ENCODE peak calls at places on chromosomes 13 and 19, in eight cellular contexts. L is lower lobe of right lung, T is pancreas, Q is left ventricle myocardium inferior, P is right atrium auricular region, M is kidney epithelial cell, X is glutamatergic neuron, N is neural progenitor cell. Z is an unnamed sample.

GRCh38 chr13:112444416-112445399 is 68.6 kb downstream of the SPACA7 start:
- DNase-seq in X (no peak), T (peak; percentile 58), P (peak; percentile 26), Q (no peak), L (no peak), N (no peak), M (no peak), Z (no peak)

GRCh38 chr13:38135590-38135989 is 214.1 kb upstream of the UFM1 start:
- DNase-seq in X (no peak), M (no peak), P (no peak), Q (no peak), T (no peak), L (no peak), N (peak; percentile 4), Z (no peak)

GRCh38 chr19:45507864-45508680 is 793 bp downstream of the VASP start:
- DNase-seq in T (peak; percentile 80), P (no peak), Q (no peak), X (peak; percentile 75), N (peak; percentile 57), M (no peak), L (no peak), Z (peak; percentile 85)

GRCh38 chr19:41595258-41595889 is 19.4 kb downstream of the CEACAM21 start:
- DNase-seq in T (no peak), M (peak; percentile 19), Q (peak; percentile 23), L (no peak), P (peak; percentile 61), N (peak; percentile 35), X (peak; percentile 69), Z (no peak)

GRCh38 chr13:46728777-46729176 is 68.2 kb downstream of the ESD start:
- DNase-seq in P (no peak), Q (no peak), X (no peak), M (no peak), N (peak; percentile 29), T (no peak), L (no peak), Z (no peak)

GRCh38 chr13:79226250-79226649 is 179.8 kb downstream of the RBM26 start:
- DNase-seq in M (no peak), X (no peak), N (no peak), T (no peak), P (no peak), L (no peak), Q (no peak), Z (no peak)

GRCh38 chr19:4555657-4556561 is 3.6 kb downstream of the SEMA6B start:
- DNase-seq in P (no peak), M (no peak), T (peak; percentile 63), N (no peak), X (no peak), L (no peak), Q (no peak), Z (no peak)

GRCh38 chr13:26518433-26519084 is 38.9 kb upstream of the WASF3 start:
- DNase-seq in N (peak; percentile 74), X (no peak), L (no peak), Q (no peak), M (no peak), T (no peak), P (peak; percentile 11), Z (no peak)

GRCh38 chr19:11130824-11131455 is 24.6 kb downstream of the SPC24 start:
- DNase-seq in L (peak; percentile 84), M (no peak), Q (peak; percentile 85), N (peak; percentile 75), T (peak; percentile 90), P (peak; percentile 86), X (peak; percentile 88), Z (no peak)

GRCh38 chr19:3547301-3547731 is 8.3 kb downstream of the TEKTIP1 start:
- DNase-seq in P (no peak), N (peak; percentile 27), Q (no peak), L (peak; percentile 48), X (peak; percentile 59), M (no peak), T (no peak), Z (no peak)

GRCh38 chr13:57624565-57625435 is 6.7 kb upstream of the PCDH17 start:
- DNase-seq in X (peak; percentile 43), Q (no peak), M (peak; percentile 32), L (no peak), P (no peak), N (peak; percentile 86), T (no peak), Z (no peak)

GRCh38 chr19:19191920-19192882 is at the start of the genes BORCS8 and RFXANK:
- DNase-seq in Q (peak; percentile 99), L (peak; percentile 99), M (peak; percentile 92), P (peak; percentile 99), T (peak; percentile 99), N (peak; percentile 100), X (peak; percentile 99), Z (peak; percentile 98)

GRCh38 chr13:36163809-36164308 is 32.7 kb upstream of the DCLK1 start:
- DNase-seq in T (peak; percentile 76), X (peak; percentile 59), M (peak; percentile 45), P (peak; percentile 73), Q (peak; percentile 66), L (peak; percentile 86), N (no peak), Z (peak; percentile 85)

GRCh38 chr19:17052439-17052838 is 22.8 kb downstream of the HAUS8 start:
- DNase-seq in N (peak; percentile 76), P (no peak), L (no peak), Q (no peak), T (no peak), X (peak; percentile 69), M (no peak), Z (no peak)

GRCh38 chr13:23558675-23559536 is 11.3 kb upstream of the TNFRSF19 start:
- DNase-seq in M (no peak), T (no peak), P (peak; percentile 85), N (no peak), L (peak; percentile 71), X (no peak), Q (peak; percentile 57), Z (no peak)

GRCh38 chr13:99827011-99827410 is 144.6 kb downstream of the ZIC5 start:
- DNase-seq in L (no peak), M (no peak), N (no peak), P (no peak), X (no peak), T (no peak), Q (no peak), Z (no peak)

GRCh38 chr13:43948059-43948458 is 68.4 kb downstream of the LACC1 start:
- DNase-seq in N (no peak), P (no peak), Q (no peak), M (no peak), X (no peak), T (no peak), L (no peak), Z (no peak)

GRCh38 chr13:103297083-103297482 is 230.9 kb upstream of the SLC10A2 start:
- DNase-seq in N (no peak), T (no peak), Q (no peak), X (no peak), M (no peak), P (no peak), L (no peak), Z (no peak)

GRCh38 chr13:50724438-50724837 is 119.1 kb downstream of the DLEU7 start:
- DNase-seq in P (no peak), T (no peak), N (no peak), L (no peak), Q (no peak), X (no peak), M (no peak), Z (no peak)

GRCh38 chr13:69857188-69857821 is 250.3 kb upstream of the ATXN8OS start:
- DNase-seq in P (no peak), L (no peak), T (no peak), N (peak; percentile 75), X (no peak), M (peak; percentile 28), Q (no peak), Z (no peak)

GRCh38 chr19:44777715-44778347 is at the start of gene CBLC:
- DNase-seq in X (no peak), T (peak; percentile 96), Q (no peak), P (no peak), L (peak; percentile 82), M (no peak), N (peak; percentile 89), Z (peak; percentile 97)

GRCh38 chr19:1858412-1859081 is 4.8 kb downstream of the KLF16 start:
- DNase-seq in L (no peak), Q (no peak), M (no peak), X (no peak), P (no peak), N (no peak), T (no peak), Z (no peak)

GRCh38 chr19:2315818-2316353 is 7.9 kb upstream of the LINGO3 start:
- DNase-seq in P (peak; percentile 79), M (no peak), N (peak; percentile 86), T (no peak), X (peak; percentile 82), L (peak; percentile 88), Q (peak; percentile 61), Z (no peak)

GRCh38 chr19:7933411-7933810 is 7.5 kb upstream of the CTXN1 start:
- DNase-seq in M (no peak), T (no peak), X (no peak), Q (no peak), N (no peak), P (no peak), L (no peak), Z (no peak)
- TF ChIP-seq CTCF in M (peak; percentile 32), T (no peak), X (peak; percentile 23), Q (peak; percentile 17), N (peak; percentile 50), P (no peak), L (peak; percentile 8), Z (no peak)

GRCh38 chr19:29121684-29122083 is 91.3 kb downstream of the UQCRFS1 start:
- DNase-seq in X (peak; percentile 67), N (peak; percentile 39), Q (no peak), M (no peak), P (no peak), T (no peak), L (no peak), Z (no peak)
- TF ChIP-seq CTCF in X (peak; percentile 59), N (peak; percentile 59), Q (peak; percentile 56), M (peak; percentile 25), P (no peak), T (no peak), L (peak; percentile 33), Z (peak; percentile 21)

GRCh38 chr19:58575183-58576041 is 2.3 kb upstream of the MZF1 start:
- DNase-seq in L (peak; percentile 93), P (peak; percentile 94), X (peak; percentile 92), T (peak; percentile 94), M (no peak), N (peak; percentile 98), Q (peak; percentile 92), Z (peak; percentile 90)
- TF ChIP-seq CTCF in L (no peak), P (no peak), X (no peak), T (no peak), M (no peak), N (no peak), Q (peak; percentile 18), Z (peak; percentile 6)

GRCh38 chr19:13083627-13084026 is 19.0 kb downstream of the LYL1 start:
- DNase-seq in N (no peak), T (no peak), P (no peak), X (no peak), M (no peak), Q (no peak), L (no peak), Z (no peak)

GRCh38 chr19:13085673-13086072 is 17.0 kb downstream of the LYL1 start:
- DNase-seq in P (no peak), M (no peak), T (no peak), L (peak; percentile 66), N (no peak), Q (no peak), X (no peak), Z (no peak)

GRCh38 chr19:13079542-13079986 is 23.1 kb downstream of the LYL1 start:
- DNase-seq in T (no peak), Q (no peak), M (no peak), X (peak; percentile 50), L (peak; percentile 70), P (no peak), N (no peak), Z (no peak)

GRCh38 chr19:13083008-13083404 is 19.7 kb downstream of the LYL1 start:
- DNase-seq in T (no peak), N (no peak), P (no peak), M (no peak), X (no peak), Q (no peak), L (no peak), Z (no peak)

GRCh38 chr19:13082192-13083007 is 20.3 kb downstream of the LYL1 start:
- DNase-seq in P (no peak), M (no peak), X (peak; percentile 91), N (peak; percentile 74), Q (no peak), T (no peak), L (no peak), Z (no peak)
- TF ChIP-seq CTCF in P (peak; percentile 16), M (peak; percentile 54), X (no peak), N (peak; percentile 34), Q (peak; percentile 50), T (no peak), L (no peak), Z (no peak)

Z was measured in RWPE2.